ENCODE peak calls at places on chromosomes 12 and 14, in four cellular contexts. M is Peyer's patch, X is stomach, A is brain microvascular endothelial cell. H is an unnamed sample.

GRCh38 chr14:100955201-100955600 is 51.7 kb upstream of the RTL1 start:
- DNase-seq in X (no peak), M (no peak), A (peak), H (no peak)

GRCh38 chr12:89951694-89952060 is 243.0 kb upstream of the ATP2B1 start:
- DNase-seq in M (no peak), X (no peak), A (no peak), H (no peak)

GRCh38 chr14:90574640-90575131 is 177.9 kb downstream of the CALM1 start:
- DNase-seq in A (no peak), M (no peak), X (no peak), H (no peak)

GRCh38 chr14:21846227-21846885 is 172.7 kb upstream of the OR4E1 start:
- DNase-seq in M (no peak), A (peak), X (peak), H (no peak)

GRCh38 chr12:22160396-22161003 is 114.5 kb downstream of the CMAS start:
- DNase-seq in X (no peak), M (no peak), A (no peak), H (no peak)

GRCh38 chr12:101696477-101697196 is 803 bp upstream of the CHPT1 start:
- DNase-seq in X (peak), M (peak), A (no peak), H (no peak)

GRCh38 chr12:70721216-70721615 is 84.0 kb upstream of the PTPRB start:
- DNase-seq in X (no peak), M (no peak), A (no peak), H (no peak)

GRCh38 chr14:50778757-50779483 is 52.0 kb downstream of the NIN start:
- DNase-seq in X (no peak), A (no peak), M (no peak), H (no peak)

GRCh38 chr14:24249230-24250021 is 7.0 kb upstream of the TINF2 start:
- DNase-seq in X (no peak), M (peak), A (no peak), H (no peak)

GRCh38 chr12:59076611-59077010 is 156.3 kb upstream of the LRIG3 start:
- DNase-seq in M (no peak), X (no peak), A (no peak), H (no peak)

GRCh38 chr12:59078027-59078426 is 157.7 kb upstream of the LRIG3 start:
- DNase-seq in X (no peak), A (no peak), M (no peak), H (no peak)

GRCh38 chr12:59075141-59075540 is 154.8 kb upstream of the LRIG3 start:
- DNase-seq in X (no peak), M (no peak), A (no peak), H (no peak)

GRCh38 chr12:59077153-59077930 is 157.0 kb upstream of the LRIG3 start:
- DNase-seq in X (peak), A (no peak), M (no peak), H (no peak)

GRCh38 chr12:59075968-59076367 is 155.7 kb upstream of the LRIG3 start:
- DNase-seq in X (no peak), M (no peak), A (no peak), H (no peak)
- TF ChIP-seq CTCF in X (no peak), M (no peak), A (peak), H (no peak)

GRCh38 chr12:130514149-130514551 is 176.5 kb downstream of the PIWIL1 start:
- DNase-seq in A (no peak), M (no peak), X (no peak), H (no peak)
- TF ChIP-seq CTCF in A (no peak), M (no peak), X (no peak), H (no peak)

GRCh38 chr14:75088566-75089373 is 19.3 kb downstream of the ZC2HC1C start:
- DNase-seq in X (peak), A (peak), M (peak), H (no peak)

GRCh38 chr14:75083271-75083670 is 13.8 kb downstream of the ZC2HC1C start:
- DNase-seq in M (no peak), X (no peak), A (no peak), H (no peak)

GRCh38 chr14:75088153-75088552 is 18.7 kb downstream of the ZC2HC1C start:
- DNase-seq in X (no peak), M (no peak), A (no peak), H (no peak)

GRCh38 chr14:75081835-75082234 is 12.4 kb downstream of the ZC2HC1C start:
- DNase-seq in A (no peak), X (no peak), M (no peak), H (no peak)

GRCh38 chr14:75084513-75084912 is 15.1 kb downstream of the ZC2HC1C start:
- DNase-seq in A (no peak), X (no peak), M (no peak), H (no peak)
- TF ChIP-seq CTCF in A (no peak), X (no peak), M (no peak), H (peak)

GRCh38 chr12:40376533-40377267 is 151.9 kb downstream of the LRRK2 start:
- DNase-seq in A (no peak), X (no peak), M (no peak), H (no peak)

GRCh38 chr12:40378721-40379120 is 153.9 kb downstream of the LRRK2 start:
- DNase-seq in A (no peak), X (no peak), M (no peak), H (no peak)

GRCh38 chr12:40375076-40375475 is 150.3 kb downstream of the LRRK2 start:
- DNase-seq in A (no peak), M (no peak), X (no peak), H (no peak)
- TF ChIP-seq CTCF in A (peak), M (no peak), X (no peak), H (peak)

GRCh38 chr12:3078086-3078820 is 1.1 kb downstream of the TSPAN9 start:
- DNase-seq in X (no peak), M (peak), A (no peak), H (no peak)
- TF ChIP-seq CTCF in X (no peak), M (no peak), A (no peak), H (no peak)